ENCODE peak calls at places on chromosomes 1 and 21, in ten cellular contexts. B is amygdala; E is activated B cell treated with CpG ODN at 0.5 μM for 24 hours; K is NCI-H1092 treated with DMSO at 0.1 percent for 48 hours; J is fibroblast of the conjunctiva; V is AG10803; O is effector memory CD4-positive, alpha-beta T cell; C is HFF-Myc; Y is activated CD8-positive, alpha-beta memory T cell treated with anti-CD3 and anti-CD28 coated beads for 24 hours; D is brain microvascular endothelial cell. U is an unnamed sample.

GRCh38 chr1:228546541-228547463 is 59.6 kb downstream of the RNF187 start:
- DNase-seq in B (no peak), E (no peak), K (no peak), J (no peak), V (no peak), O (no peak), C (no peak), Y (no peak), D (no peak), U (peak; percentile 30)

GRCh38 chr1:89363638-89364536 is at the start of gene GBP6:
- DNase-seq in B (no peak), E (no peak), K (no peak), J (no peak), V (peak; percentile 2), O (no peak), C (no peak), Y (no peak), D (no peak), U (no peak)

GRCh38 chr1:19710825-19711611 is 46.3 kb downstream of the HTR6 start:
- DNase-seq in B (no peak), E (no peak), K (no peak), J (no peak), V (no peak), O (no peak), C (no peak), Y (no peak), D (no peak), U (no peak)

GRCh38 chr1:64215576-64215975 is 12.2 kb downstream of the UBE2U start:
- DNase-seq in B (no peak), E (no peak), K (peak; percentile 63), J (no peak), V (no peak), O (no peak), C (no peak), Y (no peak), D (no peak), U (no peak)

GRCh38 chr1:114040273-114041043 is 61.2 kb downstream of the OLFML3 start:
- DNase-seq in B (no peak), E (no peak), K (no peak), J (no peak), V (peak; percentile 76), O (no peak), C (no peak), Y (no peak), D (no peak), U (peak; percentile 51)

GRCh38 chr1:204113900-204114299 is 37.9 kb downstream of the ETNK2 start:
- DNase-seq in B (no peak), E (no peak), K (no peak), J (no peak), V (no peak), O (no peak), C (no peak), Y (no peak), D (no peak), U (no peak)

GRCh38 chr21:44932366-44933181 is 7.3 kb upstream of the SLX9 start:
- DNase-seq in B (no peak), E (peak; percentile 85), K (no peak), J (no peak), V (peak; percentile 46), O (peak; percentile 44), C (no peak), Y (peak; percentile 92), D (no peak), U (no peak)

GRCh38 chr1:192793983-192794767 is 14.7 kb upstream of the RGS2 start:
- DNase-seq in B (no peak), E (no peak), K (no peak), J (no peak), V (no peak), O (no peak), C (no peak), Y (no peak), D (no peak), U (no peak)

GRCh38 chr21:44557491-44558328 is 885 bp downstream of the KRTAP10-3 start:
- DNase-seq in B (no peak), E (no peak), K (no peak), J (no peak), V (no peak), O (no peak), C (no peak), Y (peak; percentile 37), D (no peak), U (no peak)

GRCh38 chr1:235648954-235649721 is 446 bp downstream of the GNG4 start:
- DNase-seq in B (no peak), E (peak; percentile 40), K (peak; percentile 83), J (no peak), V (peak; percentile 52), O (peak; percentile 40), C (no peak), Y (peak; percentile 77), D (peak; percentile 54), U (peak; percentile 64)

GRCh38 chr1:181033128-181033798 is 520 bp upstream of the MR1 start:
- DNase-seq in B (no peak), E (peak; percentile 29), K (no peak), J (no peak), V (peak; percentile 69), O (peak; percentile 6), C (no peak), Y (peak; percentile 81), D (peak; percentile 10), U (peak; percentile 71)

GRCh38 chr1:42165511-42166210 is 1.1 kb upstream of the GUCA2A start:
- DNase-seq in B (no peak), E (no peak), K (peak; percentile 90), J (no peak), V (no peak), O (no peak), C (no peak), Y (no peak), D (peak; percentile 27), U (no peak)

GRCh38 chr1:231676487-231676886 is 49.9 kb downstream of the DISC1 start:
- DNase-seq in B (no peak), E (no peak), K (no peak), J (no peak), V (peak; percentile 71), O (no peak), C (no peak), Y (no peak), D (no peak), U (no peak)

U was measured in CD14-positive monocyte.